ENCODE peak calls at places on chromosomes 5 and 9, in seven cellular contexts. U is lung, W is PC-9, T is body of pancreas, V is upper lobe of left lung, R is osteoblast, D is pancreas. X is an unnamed sample. For H3K27me3 and H3K36me3, the result is how much of the 10 kb centered on the place peaks cover.

GRCh38 chr9:36485647-36486453 is 85.8 kb upstream of the RNF38 start:
- DNase-seq in U (no peak), W (no peak), T (peak), V (peak), R (peak), D (no peak), X (peak)

GRCh38 chr9:88949425-88949824 is 41.8 kb upstream of the S1PR3 start:
- DNase-seq in U (peak), W (no peak), T (peak), V (no peak), R (no peak), D (no peak), X (no peak)

GRCh38 chr9:71355884-71356283 is 234.5 kb upstream of the TRPM3 start:
- DNase-seq in U (no peak), W (no peak), T (no peak), V (no peak), R (no peak), D (no peak), X (no peak)

GRCh38 chr5:107112207-107112606 is 558.5 kb downstream of the EFNA5 start:
- DNase-seq in U (no peak), W (no peak), T (no peak), V (no peak), R (no peak), D (no peak), X (no peak)

GRCh38 chr5:61638476-61638875 is 306.4 kb downstream of the ZSWIM6 start:
- DNase-seq in U (no peak), W (no peak), T (peak), V (no peak), R (no peak), D (peak), X (no peak)

GRCh38 chr9:108665856-108666784 is 189.7 kb downstream of the ACTL7B start:
- DNase-seq in U (no peak), W (no peak), T (no peak), V (no peak), R (no peak), D (no peak), X (no peak)

GRCh38 chr5:129125819-129126218 is 31.3 kb downstream of the ISOC1 start:
- DNase-seq in U (no peak), W (no peak), T (no peak), V (no peak), R (no peak), D (no peak), X (no peak)

GRCh38 chr9:37413311-37413710 is 9.2 kb upstream of the GRHPR start:
- DNase-seq in U (no peak), W (no peak), T (no peak), V (no peak), R (no peak), D (no peak), X (no peak)

GRCh38 chr5:113093561-113093960 is 117.0 kb downstream of the DCP2 start:
- DNase-seq in U (no peak), W (no peak), T (no peak), V (no peak), R (no peak), D (no peak), X (no peak)

GRCh38 chr9:132978451-132979087 is at the start of gene GFI1B:
- DNase-seq in U (no peak), W (no peak), T (no peak), V (no peak), R (no peak), D (no peak), X (no peak)
- H3K27me3 ChIP-seq in U (under half), W (half or more), T (under half), V (under half), R (under half), D (under half), X (under half)

GRCh38 chr9:70119786-70120185 is 76.1 kb downstream of the MAMDC2 start:
- DNase-seq in U (no peak), W (no peak), T (no peak), V (no peak), R (no peak), D (no peak), X (no peak)
- H3K36me3 ChIP-seq in U (under half), W (under half), T (under half), V (under half), R (under half), D (under half), X (under half)

GRCh38 chr5:69493235-69493925 is 790 bp downstream of the OCLN start:
- DNase-seq in U (peak), W (peak), T (peak), V (peak), R (peak), D (peak), X (peak)
- H3K27me3 ChIP-seq in U (under half), W (under half), T (under half), V (under half), R (half or more), D (under half), X (under half)

GRCh38 chr5:80141681-80142080 is 106.5 kb downstream of the THBS4 start:
- DNase-seq in U (no peak), W (no peak), T (no peak), V (no peak), R (no peak), D (no peak), X (no peak)

GRCh38 chr5:80141147-80141671 is 106.1 kb downstream of the THBS4 start:
- DNase-seq in U (peak), W (no peak), T (peak), V (peak), R (no peak), D (peak), X (peak)

GRCh38 chr5:80136751-80137272 is 101.7 kb downstream of the THBS4 start:
- DNase-seq in U (no peak), W (no peak), T (no peak), V (no peak), R (no peak), D (no peak), X (no peak)

GRCh38 chr5:80140496-80140895 is 105.3 kb downstream of the THBS4 start:
- DNase-seq in U (no peak), W (no peak), T (no peak), V (no peak), R (no peak), D (no peak), X (no peak)

GRCh38 chr5:80139573-80139972 is 104.4 kb downstream of the THBS4 start:
- DNase-seq in U (no peak), W (no peak), T (no peak), V (peak), R (no peak), D (no peak), X (no peak)
- H3K36me3 ChIP-seq in U (under half), W (under half), T (under half), V (under half), R (under half), D (under half), X (under half)

DNA sequence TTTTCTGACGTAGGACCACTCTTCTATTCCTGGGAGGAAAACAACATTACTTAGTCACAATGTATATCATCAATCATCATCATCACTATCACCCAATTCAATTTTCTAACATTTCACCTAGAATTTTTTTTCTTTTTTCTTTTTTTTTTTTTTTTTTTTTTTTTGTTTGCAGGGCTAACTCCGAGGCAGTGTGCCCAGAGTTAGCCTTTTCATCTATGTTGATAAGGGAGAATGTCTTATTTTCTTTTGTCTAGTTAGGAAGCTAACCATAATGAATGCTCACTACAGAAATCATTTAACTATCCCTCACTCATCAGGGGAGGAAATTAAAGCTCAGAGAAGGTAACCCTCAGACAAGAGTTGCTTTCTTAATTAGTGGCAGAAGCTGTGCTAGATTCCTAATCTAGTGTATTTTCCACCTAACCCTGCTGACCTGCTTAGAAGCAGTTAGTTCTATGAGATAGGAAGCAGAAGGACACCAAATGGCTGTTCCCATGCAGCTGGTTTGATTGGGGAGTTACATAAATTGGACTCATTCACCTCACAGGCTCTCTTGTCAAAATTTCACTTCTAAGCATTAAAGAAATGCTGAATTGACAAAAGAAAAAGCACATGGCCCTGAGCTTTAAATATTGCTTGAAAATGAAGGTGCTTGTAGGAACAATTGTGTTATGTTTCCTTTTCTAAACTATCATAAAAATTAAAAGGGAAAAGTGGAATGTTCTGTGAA is 8.6 kb upstream of the PRRC1 start:
- DNase-seq in U (no peak), W (no peak), T (no peak), V (no peak), R (peak), D (no peak), X (no peak)
- H3K27me3 ChIP-seq in U (under half), W (under half), T (under half), V (under half), R (under half), D (under half), X (under half)